ENCODE peak calls at places on chromosome 5, in six cellular contexts. H is IMR-90, B is mesenchymal stem cell, M is H9, I is H1, K is neuronal stem cell. W is an unnamed sample.

GRCh38 chr5:117872798-117873368 is 1115.5 kb downstream of the DTWD2 start:
- DNase-seq in M (peak; percentile 25), B (no peak), H (no peak), K (no peak), I (no peak), W (no peak)

GRCh38 chr5:22850981-22851380 is 2.2 kb downstream of the CDH12 start:
- DNase-seq in K (no peak), M (no peak), I (no peak), H (no peak), B (peak; percentile 31), W (no peak)

GRCh38 chr5:16809816-16810502 is 126.1 kb downstream of the MYO10 start:
- DNase-seq in K (no peak), M (no peak), I (no peak), B (peak; percentile 85), H (peak; percentile 49), W (peak; percentile 75)

GRCh38 chr5:88756953-88757352 is 126.0 kb downstream of the MEF2C start:
- DNase-seq in B (no peak), K (no peak), I (no peak), H (no peak), M (no peak), W (no peak)

GRCh38 chr5:141934099-141934844 is 10.6 kb downstream of the DELE1 start:
- DNase-seq in B (no peak), I (no peak), H (peak; percentile 14), M (no peak), K (no peak), W (no peak)

GRCh38 chr5:97544279-97545077 is 361.4 kb upstream of the RIOK2 start:
- DNase-seq in K (no peak), H (peak; percentile 37), M (no peak), B (no peak), I (no peak), W (no peak)

GRCh38 chr5:142979636-142980035 is 209.5 kb downstream of the ARHGAP26 start:
- DNase-seq in K (no peak), H (no peak), I (no peak), B (no peak), M (peak; percentile 44), W (no peak)

GRCh38 chr5:65394078-65394477 is 87.6 kb downstream of the ADAMTS6 start:
- DNase-seq in H (peak; percentile 90), K (no peak), I (no peak), M (no peak), B (peak; percentile 83), W (no peak)

GRCh38 chr5:116669261-116670049 is 94.8 kb upstream of the SEMA6A start:
- DNase-seq in M (no peak), H (no peak), K (no peak), I (no peak), B (no peak), W (no peak)

GRCh38 chr5:68544656-68545565 is 329.4 kb downstream of the PIK3R1 start:
- DNase-seq in H (peak; percentile 45), I (no peak), K (no peak), M (no peak), B (peak; percentile 41), W (no peak)

GRCh38 chr5:135944967-135945560 is 9.7 kb downstream of the LECT2 start:
- DNase-seq in K (peak; percentile 61), M (peak; percentile 31), I (no peak), H (peak; percentile 89), B (peak; percentile 84), W (peak; percentile 65)

GRCh38 chr5:113242481-113243348 is 192.1 kb downstream of the TSSK1B start:
- DNase-seq in M (no peak), H (peak; percentile 17), B (no peak), I (no peak), K (no peak), W (no peak)

GRCh38 chr5:93018461-93018860 is 562.6 kb downstream of the NR2F1-AS1 start:
- DNase-seq in K (no peak), M (no peak), H (peak; percentile 23), I (no peak), B (peak; percentile 19), W (no peak)

GRCh38 chr5:74167206-74167929 is 473.2 kb downstream of the ENC1 start:
- DNase-seq in H (peak; percentile 92), B (peak; percentile 82), K (no peak), I (no peak), M (no peak), W (peak; percentile 15)

GRCh38 chr5:154771383-154771901 is 16.3 kb downstream of the LARP1 start:
- DNase-seq in K (peak; percentile 24), H (peak; percentile 92), I (no peak), M (peak; percentile 55), B (peak; percentile 86), W (no peak)

GRCh38 chr5:151338734-151339133 is 8.6 kb downstream of the SLC36A2 start:
- DNase-seq in I (no peak), B (no peak), M (no peak), K (no peak), H (no peak), W (no peak)

GRCh38 chr5:108059334-108059733 is 322.6 kb downstream of the FBXL17 start:
- DNase-seq in H (no peak), I (no peak), K (no peak), B (no peak), M (no peak), W (peak; percentile 41)

GRCh38 chr5:151239237-151239861 is 13.6 kb upstream of the GM2A start:
- DNase-seq in M (peak; percentile 58), K (peak; percentile 65), I (no peak), H (peak; percentile 63), B (peak; percentile 72), W (peak; percentile 78)

GRCh38 chr5:59286510-59286909 is 607.0 kb downstream of the PDE4D start:
- DNase-seq in M (no peak), H (no peak), B (no peak), I (no peak), K (no peak), W (no peak)

GRCh38 chr5:8756498-8757084 is 789.3 kb downstream of the SEMA5A start:
- DNase-seq in H (peak; percentile 60), K (peak; percentile 55), I (peak; percentile 3), M (peak; percentile 36), B (peak; percentile 65), W (no peak)

GRCh38 chr5:1785984-1786383 is 13.7 kb downstream of the MRPL36 start:
- DNase-seq in H (no peak), K (no peak), I (no peak), M (no peak), B (no peak), W (no peak)

GRCh38 chr5:158303261-158303660 is 444.3 kb upstream of the CLINT1 start:
- DNase-seq in K (no peak), M (no peak), B (no peak), H (no peak), I (no peak), W (no peak)

GRCh38 chr5:177982072-177982727 is 13.8 kb downstream of the PROP1 start:
- DNase-seq in H (no peak), K (no peak), M (peak; percentile 87), I (peak; percentile 44), B (no peak), W (no peak)

GRCh38 chr5:40312205-40312604 is 367.5 kb upstream of the PTGER4 start:
- DNase-seq in I (no peak), H (no peak), B (no peak), M (no peak), K (no peak), W (no peak)
- H3K14ac ChIP-seq in I (no peak overlapping the region), H (no peak overlapping the region), B (no peak overlapping the region), M (no peak overlapping the region), K (no peak overlapping the region), W (no peak overlapping the region)

DNA sequence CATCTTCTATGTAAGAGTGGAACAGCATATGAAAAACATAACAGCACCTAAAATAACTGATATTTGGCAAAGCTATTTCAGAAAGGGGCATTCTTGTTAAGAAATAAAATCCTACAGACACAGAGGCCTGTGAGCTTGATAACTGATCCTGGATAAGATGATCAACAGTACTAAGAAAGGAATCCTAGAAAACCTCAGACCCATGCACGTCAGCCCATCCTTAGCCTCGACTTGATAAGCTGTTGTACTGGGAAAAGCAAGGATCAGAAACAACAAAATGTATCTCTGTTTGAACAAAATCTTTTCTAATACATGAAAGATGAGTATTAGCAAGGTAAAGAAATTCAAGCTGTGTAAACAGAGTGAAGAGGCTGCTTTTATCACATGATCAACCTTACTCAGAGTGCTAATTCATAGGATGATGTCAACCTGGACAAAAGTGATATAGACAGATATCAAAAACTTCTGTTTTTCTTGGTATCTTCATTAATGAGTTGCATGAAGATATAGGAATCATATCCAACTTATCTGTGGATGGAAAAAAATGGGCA is 15.2 kb downstream of the LIFR start:
- DNase-seq in M (no peak), B (no peak), K (no peak), H (peak; percentile 24), I (no peak), W (no peak)
- H3K14ac ChIP-seq in M (no peak overlapping the region), B (no peak overlapping the region), K (no peak overlapping the region), H (no peak overlapping the region), I (no peak overlapping the region), W (no peak overlapping the region)

GRCh38 chr5:31583129-31583528 is 51.0 kb downstream of the C5orf22 start:
- DNase-seq in K (no peak), M (no peak), I (no peak), H (no peak), B (no peak), W (no peak)

GRCh38 chr5:31579558-31579957 is 47.5 kb downstream of the C5orf22 start:
- DNase-seq in B (no peak), H (no peak), M (no peak), I (no peak), K (no peak), W (no peak)

GRCh38 chr5:31585519-31586270 is 53.2 kb upstream of the PDZD2 start:
- DNase-seq in I (no peak), M (no peak), K (no peak), B (no peak), H (peak; percentile 49), W (no peak)

GRCh38 chr5:31587546-31587945 is 51.4 kb upstream of the PDZD2 start:
- DNase-seq in I (peak; percentile 5), H (no peak), K (no peak), M (peak; percentile 78), B (no peak), W (no peak)

GRCh38 chr5:31581498-31582099 is 49.5 kb downstream of the C5orf22 start:
- DNase-seq in B (peak; percentile 47), H (peak; percentile 52), K (peak; percentile 15), I (no peak), M (no peak), W (peak; percentile 72)
- H3K14ac ChIP-seq in B (no peak overlapping the region), H (no peak overlapping the region), K (no peak overlapping the region), I (no peak overlapping the region), M (no peak overlapping the region), W (no peak overlapping the region)

GRCh38 chr5:105032917-105033316 is 1470.3 kb upstream of the NUDT12 start:
- DNase-seq in K (no peak), M (no peak), B (peak; percentile 1), I (no peak), H (no peak), W (no peak)

GRCh38 chr5:105033642-105034217 is 1471.1 kb upstream of the NUDT12 start:
- DNase-seq in B (no peak), I (no peak), H (no peak), K (no peak), M (no peak), W (no peak)

GRCh38 chr5:105030153-105030552 is 1467.6 kb upstream of the NUDT12 start:
- DNase-seq in K (no peak), H (no peak), I (no peak), M (no peak), B (no peak), W (no peak)

DNA sequence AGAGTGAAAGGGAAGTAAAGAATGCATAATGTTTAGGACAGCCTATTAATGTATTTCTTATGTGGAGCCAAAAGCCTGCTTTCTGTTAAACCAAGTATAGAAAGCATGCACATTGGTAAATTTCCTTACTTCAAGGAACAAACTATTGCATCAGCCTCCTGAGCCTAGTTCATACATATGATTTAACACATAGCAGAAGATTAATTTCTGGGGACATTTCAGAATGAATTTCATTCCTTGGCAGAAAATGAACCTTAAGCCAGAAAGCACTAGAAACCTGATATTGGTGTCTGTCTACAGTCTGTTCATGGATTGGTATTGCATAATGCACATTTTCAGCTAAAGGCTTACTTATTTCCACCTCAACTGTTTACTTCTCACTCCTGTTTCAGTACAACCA is 1471.7 kb upstream of the NUDT12 start:
- DNase-seq in M (no peak), I (no peak), B (peak; percentile 2), H (no peak), K (no peak), W (no peak)
- H3K14ac ChIP-seq in M (no peak overlapping the region), I (no peak overlapping the region), B (no peak overlapping the region), H (no peak overlapping the region), K (no peak overlapping the region), W (no peak overlapping the region)